ENCODE peak calls at places on chromosomes 5 and 9, in six cellular contexts. G, M, D, J, C and Q are unnamed samples.

GRCh38 chr9:111483419-111483861 is 743 bp downstream of the ECPAS start:
- DNase-seq in G (no peak), J (peak), D (no peak), C (no peak), M (no peak), Q (peak)

GRCh38 chr5:173602423-173602822 is 14.0 kb downstream of the BOD1 start:
- DNase-seq in J (no peak), G (no peak), D (peak), C (no peak), M (no peak), Q (peak)

GRCh38 chr5:157821822-157822622 is 36.9 kb downstream of the CLINT1 start:
- DNase-seq in J (peak), M (no peak), D (no peak), C (no peak), G (no peak), Q (no peak)

GRCh38 chr9:84953797-84954695 is 284.5 kb downstream of the NTRK2 start:
- DNase-seq in D (peak), G (peak), M (peak), J (peak), C (peak), Q (peak)

GRCh38 chr9:19511694-19512093 is 102.9 kb downstream of the ACER2 start:
- DNase-seq in J (no peak), D (no peak), C (no peak), G (no peak), M (no peak), Q (no peak)

GRCh38 chr9:100160021-100160420 is 61.0 kb downstream of the INVS start:
- DNase-seq in J (no peak), G (no peak), D (no peak), M (no peak), C (no peak), Q (no peak)

GRCh38 chr5:463952-464351 is 21.0 kb downstream of the EXOC3 start:
- DNase-seq in M (peak), J (no peak), C (no peak), D (no peak), G (no peak), Q (no peak)

GRCh38 chr5:154713615-154714125 is 41.5 kb upstream of the LARP1 start:
- DNase-seq in J (peak), D (no peak), C (no peak), M (no peak), G (no peak), Q (no peak)

GRCh38 chr5:127648997-127649550 is at the start of gene CTXN3:
- DNase-seq in M (no peak), J (no peak), G (no peak), C (no peak), D (no peak), Q (no peak)

GRCh38 chr5:151499636-151500035 is 52.2 kb downstream of the SLC36A1 start:
- DNase-seq in J (no peak), G (no peak), D (no peak), C (no peak), M (no peak), Q (no peak)

GRCh38 chr9:13278023-13278367 is 1.5 kb downstream of the MPDZ start:
- DNase-seq in C (no peak), M (no peak), G (no peak), J (peak), D (no peak), Q (no peak)

GRCh38 chr9:80554856-80555255 is 983.1 kb downstream of the TLE4 start:
- DNase-seq in C (no peak), D (no peak), M (no peak), G (no peak), J (no peak), Q (no peak)

GRCh38 chr9:34984049-34984448 is 5.5 kb upstream of the DNAJB5 start:
- DNase-seq in G (no peak), D (no peak), C (no peak), J (no peak), M (no peak), Q (no peak)

GRCh38 chr5:465591-466403 is 22.8 kb downstream of the EXOC3 start:
- DNase-seq in C (no peak), J (no peak), M (peak), D (no peak), G (no peak), Q (no peak)

GRCh38 chr5:72799721-72800120 is 16.7 kb upstream of the TNPO1 start:
- DNase-seq in J (no peak), C (no peak), G (no peak), D (no peak), M (no peak), Q (no peak)

GRCh38 chr5:83590966-83591365 is 119.4 kb downstream of the VCAN start:
- DNase-seq in G (no peak), M (no peak), D (no peak), C (no peak), J (no peak), Q (no peak)

GRCh38 chr9:126755325-126755875 is 49.4 kb upstream of the ZBTB43 start:
- DNase-seq in G (no peak), M (no peak), C (no peak), J (no peak), D (no peak), Q (no peak)

GRCh38 chr5:32601623-32602295 is 16.4 kb downstream of the SUB1 start:
- DNase-seq in G (no peak), M (no peak), D (no peak), C (no peak), J (no peak), Q (no peak)

GRCh38 chr5:39214912-39215709 is 4.3 kb downstream of the FYB1 start:
- DNase-seq in D (no peak), G (no peak), J (no peak), C (no peak), M (no peak), Q (no peak)

GRCh38 chr9:115006660-115007059 is 76.3 kb upstream of the TNFSF8 start:
- DNase-seq in M (no peak), D (no peak), C (no peak), J (no peak), G (no peak), Q (no peak)

GRCh38 chr5:95861858-95862561 is 39.5 kb upstream of the GLRX start:
- DNase-seq in M (no peak), G (no peak), C (peak), J (no peak), D (no peak), Q (no peak)

GRCh38 chr5:142871056-142871879 is 101.1 kb downstream of the ARHGAP26 start:
- DNase-seq in C (no peak), J (no peak), G (peak), M (no peak), D (no peak), Q (no peak)

GRCh38 chr9:113541019-113541900 is 77.7 kb downstream of the RGS3 start:
- DNase-seq in D (no peak), G (peak), M (peak), C (peak), J (peak), Q (no peak)

GRCh38 chr5:92309336-92309991 is 926.3 kb upstream of the ARRDC3 start:
- DNase-seq in C (peak), D (no peak), J (peak), G (no peak), M (no peak), Q (no peak)

GRCh38 chr9:38423939-38424843 is at the start of gene IGFBPL1:
- DNase-seq in M (no peak), D (no peak), C (peak), G (no peak), J (no peak), Q (no peak)

GRCh38 chr5:71658916-71659661 is 60.0 kb upstream of the CARTPT start:
- DNase-seq in M (no peak), G (no peak), J (peak), D (no peak), C (peak), Q (no peak)

GRCh38 chr5:90109285-90109684 is 300.3 kb downstream of the CETN3 start:
- DNase-seq in J (no peak), M (no peak), D (no peak), G (no peak), C (no peak), Q (no peak)

GRCh38 chr5:67248703-67249589 is 52.3 kb upstream of the CD180 start:
- DNase-seq in D (no peak), M (no peak), C (no peak), J (no peak), G (no peak), Q (no peak)
- TF ChIP-seq EP300 in D (no peak), M (peak), C (no peak), J (no peak), G (no peak), Q (no peak)

GRCh38 chr5:138753794-138754698 is 821 bp downstream of the CTNNA1 start:
- DNase-seq in J (peak), G (peak), C (peak), D (peak), M (peak), Q (peak)
- TF ChIP-seq EP300 in J (no peak), G (no peak), C (no peak), D (no peak), M (no peak), Q (peak)

GRCh38 chr5:132681983-132682382 is 8.2 kb downstream of the IL4 start:
- DNase-seq in D (no peak), M (no peak), C (no peak), G (no peak), J (no peak), Q (no peak)

GRCh38 chr5:132681476-132681831 is 7.7 kb downstream of the IL4 start:
- DNase-seq in M (no peak), G (no peak), C (no peak), J (no peak), D (no peak), Q (no peak)

GRCh38 chr5:132684922-132685720 is 11.3 kb downstream of the IL4 start:
- DNase-seq in G (no peak), C (no peak), M (no peak), D (no peak), J (no peak), Q (no peak)

GRCh38 chr5:132686193-132686592 is 12.4 kb downstream of the IL4 start:
- DNase-seq in C (no peak), J (no peak), M (no peak), G (no peak), D (no peak), Q (no peak)

GRCh38 chr5:132684496-132684895 is 10.7 kb downstream of the IL4 start:
- DNase-seq in D (no peak), M (no peak), J (no peak), G (no peak), C (no peak), Q (no peak)
- TF ChIP-seq EP300 in D (no peak), M (no peak), J (no peak), G (no peak), C (no peak), Q (no peak)

DNA sequence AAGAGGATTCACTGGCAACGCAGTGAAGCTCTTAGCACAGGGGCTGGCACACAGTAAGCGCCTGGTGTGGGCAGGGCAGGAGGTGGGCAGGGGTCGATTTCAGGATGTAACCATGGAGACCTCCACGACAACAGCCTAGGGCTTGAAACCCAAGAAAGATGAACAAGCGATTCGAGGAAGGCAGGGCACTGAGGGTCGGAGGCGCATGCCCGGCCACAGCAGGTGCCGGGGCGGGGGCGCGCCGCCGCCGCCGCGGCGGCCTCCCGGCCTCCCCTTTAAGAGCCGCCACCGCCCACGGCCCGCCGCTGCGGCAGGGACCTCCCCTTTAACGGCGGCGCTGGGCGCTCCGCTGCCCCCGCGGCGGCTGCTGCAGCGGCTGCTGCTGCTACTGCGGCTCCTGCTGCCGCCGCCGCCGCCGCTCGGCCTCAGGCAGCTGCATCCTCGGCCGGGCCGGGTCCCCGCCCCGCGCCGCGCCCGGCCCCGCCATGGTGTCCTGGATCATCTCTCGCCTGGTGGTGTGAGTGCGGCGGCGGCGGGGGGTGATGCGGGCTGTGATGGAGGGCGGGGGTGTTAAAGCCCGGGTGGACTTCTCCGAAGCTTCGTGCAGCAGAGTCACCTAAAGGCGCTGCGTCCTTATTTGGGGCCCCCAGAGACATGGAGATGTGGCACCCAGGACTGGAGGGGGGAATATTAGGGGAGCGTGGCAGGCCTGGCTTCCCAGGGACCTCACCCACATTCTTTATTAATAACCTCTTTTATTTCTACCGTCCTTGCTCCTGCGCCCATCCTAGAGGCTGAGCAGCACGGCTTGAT is at the start of gene REEP2:
- DNase-seq in C (peak), J (no peak), M (no peak), G (peak), D (peak), Q (no peak)
- TF ChIP-seq EP300 in C (no peak), J (no peak), M (no peak), G (no peak), D (no peak), Q (no peak)

DNA sequence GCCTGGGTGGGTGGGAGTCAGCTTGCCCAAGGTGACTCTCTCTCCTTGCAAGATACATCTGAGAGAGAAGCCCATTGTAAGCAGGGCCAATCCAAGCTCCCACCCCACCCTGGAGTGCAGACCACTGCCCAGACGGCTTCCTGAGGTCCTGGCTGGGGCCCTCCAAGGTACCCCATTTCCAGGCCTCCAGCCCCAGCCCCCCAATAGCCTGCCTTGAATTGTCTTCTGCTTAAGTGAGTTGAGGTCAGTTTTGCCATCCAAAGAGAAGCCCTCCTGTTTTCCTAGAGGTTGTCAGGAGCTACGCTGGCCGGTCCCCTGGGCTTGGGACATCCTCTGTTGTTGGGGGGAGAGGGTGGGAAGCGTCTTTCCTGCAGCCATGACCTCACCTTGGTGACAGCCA is 52.6 kb downstream of the ADAMTS2 start:
- DNase-seq in M (no peak), C (no peak), D (no peak), G (no peak), J (no peak), Q (no peak)
- TF ChIP-seq EP300 in M (no peak), C (no peak), D (no peak), G (no peak), J (no peak), Q (no peak)

GRCh38 chr9:131701434-131701781 is 38.5 kb downstream of the RAPGEF1 start:
- DNase-seq in G (no peak), J (no peak), D (no peak), M (no peak), C (no peak), Q (no peak)
- TF ChIP-seq EP300 in G (no peak), J (no peak), D (no peak), M (no peak), C (no peak), Q (no peak)

GRCh38 chr9:137477778-137478612 is 18.9 kb upstream of the NSMF start:
- DNase-seq in G (no peak), D (no peak), M (no peak), J (no peak), C (no peak), Q (no peak)

GRCh38 chr9:137476856-137477255 is 17.7 kb upstream of the NSMF start:
- DNase-seq in G (no peak), C (no peak), M (no peak), J (no peak), D (no peak), Q (no peak)

GRCh38 chr9:137479892-137480685 is 21.0 kb upstream of the NSMF start:
- DNase-seq in M (peak), D (peak), G (no peak), J (no peak), C (no peak), Q (no peak)

GRCh38 chr9:137479315-137479861 is 20.3 kb upstream of the NSMF start:
- DNase-seq in J (no peak), C (no peak), M (no peak), G (no peak), D (no peak), Q (no peak)

DNA sequence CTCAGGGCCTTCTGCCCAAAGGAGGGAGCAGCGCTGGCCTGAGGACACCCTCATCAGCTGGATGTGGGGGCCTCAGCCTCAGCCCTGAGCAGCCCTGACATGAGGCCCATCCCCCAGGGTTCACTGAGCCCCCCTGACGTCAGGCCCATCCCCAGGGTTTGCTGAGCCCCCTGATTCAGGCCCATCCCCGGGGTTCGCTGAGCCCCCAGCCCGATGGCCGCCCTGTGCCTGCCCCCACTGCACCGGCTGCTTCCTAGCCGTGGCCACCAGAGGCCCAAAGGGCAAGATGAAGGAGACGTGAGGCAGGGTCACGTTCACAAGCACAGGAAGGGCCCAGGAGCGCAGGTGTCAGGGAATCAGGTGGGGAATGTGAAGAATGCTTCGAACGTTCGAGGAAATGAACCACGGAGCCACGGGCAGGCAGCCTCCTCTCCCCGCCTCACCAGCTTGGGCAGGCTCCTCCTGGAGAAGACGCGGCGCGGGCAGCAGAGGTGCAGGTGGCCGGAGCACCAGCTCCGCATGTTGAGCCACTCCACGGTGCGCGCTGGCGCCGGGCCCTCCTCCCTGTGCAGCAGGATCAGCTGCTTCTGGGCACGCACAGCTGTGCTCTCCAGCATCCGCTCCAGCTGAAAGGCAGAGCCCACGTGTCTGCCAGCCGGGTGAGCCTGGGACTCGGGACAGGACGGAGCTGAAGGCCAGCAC is 19.6 kb upstream of the NSMF start:
- DNase-seq in J (no peak), M (no peak), D (no peak), G (no peak), C (no peak), Q (no peak)
- TF ChIP-seq EP300 in J (no peak), M (no peak), D (no peak), G (no peak), C (no peak), Q (no peak)

DNA sequence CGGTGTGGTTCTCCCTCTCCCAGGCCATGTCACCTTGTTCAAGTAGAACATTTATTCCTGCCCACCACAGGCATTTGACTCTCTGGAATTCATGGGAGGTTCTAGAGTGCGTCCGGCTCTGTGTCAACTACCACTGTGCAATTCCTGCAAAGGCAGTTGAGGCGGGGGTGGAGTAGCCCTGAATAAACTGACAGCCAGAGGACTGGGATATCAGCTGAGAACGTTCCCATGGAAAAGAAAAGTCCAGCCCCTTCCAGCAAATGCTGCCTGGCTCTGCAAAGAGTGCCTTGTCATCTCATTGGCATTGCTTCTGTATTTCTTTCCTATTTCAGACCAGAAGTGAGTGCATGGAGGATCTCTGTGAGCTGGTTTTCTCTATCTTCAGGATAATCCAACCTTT is 18.9 kb upstream of the MEGF9 start:
- DNase-seq in D (no peak), G (peak), J (peak), C (no peak), M (no peak), Q (no peak)
- TF ChIP-seq EP300 in D (no peak), G (no peak), J (no peak), C (no peak), M (no peak), Q (peak)